ENCODE peak calls at places on chromosomes 12 and 14, in five cellular contexts. I is HCT116, K is K562, Y is H1, U is GM12878. W is an unnamed sample.

GRCh38 chr12:113877608-113878007 is 88.5 kb downstream of the RBM19 start:
- DNase-seq in I (no peak), K (no peak), Y (no peak), U (no peak), W (no peak)

GRCh38 chr14:21860172-21860571 is 186.6 kb upstream of the OR4E1 start:
- DNase-seq in I (peak; percentile 22), K (peak; percentile 37), Y (peak; percentile 67), U (no peak), W (peak; percentile 30)

GRCh38 chr12:107134558-107134957 is 41.2 kb upstream of the CRY1 start:
- DNase-seq in I (peak; percentile 75), K (peak; percentile 58), Y (peak; percentile 63), U (no peak), W (peak; percentile 73)

GRCh38 chr14:58288106-58288792 is 10.1 kb upstream of the ARID4A start:
- DNase-seq in I (no peak), K (no peak), Y (no peak), U (no peak), W (no peak)

GRCh38 chr14:93936245-93936644 is 9.1 kb downstream of the FAM181A start:
- DNase-seq in I (no peak), K (peak; percentile 18), Y (no peak), U (no peak), W (no peak)

GRCh38 chr12:55728185-55728931 is 451 bp downstream of the CD63 start:
- DNase-seq in I (no peak), K (peak; percentile 65), Y (no peak), U (no peak), W (no peak)

GRCh38 chr12:91778938-91779400 is 366.7 kb downstream of the BTG1 start:
- DNase-seq in I (peak; percentile 98), K (peak; percentile 77), Y (no peak), U (peak; percentile 93), W (peak; percentile 29)

GRCh38 chr12:3493225-3494049 is 2.4 kb downstream of the PRMT8 start:
- DNase-seq in I (no peak), K (no peak), Y (no peak), U (no peak), W (no peak)

GRCh38 chr12:6044082-6044481 is 80.4 kb downstream of the VWF start:
- DNase-seq in I (no peak), K (no peak), Y (no peak), U (no peak), W (no peak)

GRCh38 chr14:67759916-67760315 is 56.5 kb downstream of the ZFYVE26 start:
- DNase-seq in I (no peak), K (no peak), Y (no peak), U (no peak), W (no peak)

GRCh38 chr12:93438266-93439050 is 3.3 kb downstream of the UBE2N start:
- DNase-seq in I (no peak), K (no peak), Y (no peak), U (no peak), W (no peak)

GRCh38 chr12:5248230-5248629 is 183.7 kb upstream of the NTF3 start:
- DNase-seq in I (no peak), K (no peak), Y (no peak), U (no peak), W (no peak)

GRCh38 chr12:91111366-91112321 is at the start of gene LUM:
- DNase-seq in I (no peak), K (no peak), Y (no peak), U (no peak), W (no peak)

GRCh38 chr14:50820786-50821185 is 10.2 kb downstream of the NIN start:
- DNase-seq in I (no peak), K (no peak), Y (no peak), U (no peak), W (no peak)

GRCh38 chr14:72142328-72142727 is 210.1 kb downstream of the RGS6 start:
- DNase-seq in I (no peak), K (no peak), Y (no peak), U (no peak), W (no peak)

GRCh38 chr12:52650520-52651081 is 1.4 kb downstream of the KRT2 start:
- DNase-seq in I (no peak), K (no peak), Y (no peak), U (no peak), W (no peak)

GRCh38 chr14:88611878-88612277 is 49.0 kb downstream of the ZC3H14 start:
- DNase-seq in I (no peak), K (no peak), Y (no peak), U (no peak), W (no peak)

GRCh38 chr14:74949859-74950572 is 5.4 kb downstream of the PGF start:
- DNase-seq in I (no peak), K (peak; percentile 37), Y (no peak), U (no peak), W (no peak)

GRCh38 chr12:90974286-90974685 is 19.3 kb upstream of the CCER1 start:
- DNase-seq in I (no peak), K (no peak), Y (no peak), U (no peak), W (no peak)

GRCh38 chr12:66107451-66107915 is 23.1 kb downstream of the LLPH start:
- DNase-seq in I (peak; percentile 93), K (peak; percentile 86), Y (peak; percentile 70), U (peak; percentile 56), W (peak; percentile 93)

GRCh38 chr12:15157200-15157599 is 64.0 kb downstream of the RERG start:
- DNase-seq in I (no peak), K (no peak), Y (no peak), U (no peak), W (no peak)

GRCh38 chr14:27427796-27428195 is 830.0 kb upstream of the NOVA1 start:
- DNase-seq in I (no peak), K (peak; percentile 2), Y (no peak), U (no peak), W (no peak)

GRCh38 chr14:93525691-93526451 is 95.1 kb downstream of the UNC79 start:
- DNase-seq in I (no peak), K (no peak), Y (no peak), U (no peak), W (no peak)

GRCh38 chr14:58243790-58244555 is 670 bp upstream of the PSMA3 start:
- DNase-seq in I (peak; percentile 26), K (peak; percentile 56), Y (no peak), U (no peak), W (peak; percentile 54)

GRCh38 chr12:69284131-69284530 is 44.8 kb downstream of the CPSF6 start:
- DNase-seq in I (peak; percentile 52), K (peak; percentile 92), Y (peak; percentile 71), U (no peak), W (peak; percentile 70)

GRCh38 chr12:123085730-123086487 is 65.0 kb downstream of the PITPNM2 start:
- DNase-seq in I (peak; percentile 83), K (no peak), Y (no peak), U (no peak), W (peak; percentile 68)

GRCh38 chr12:109134186-109134917 is 18.0 kb downstream of the ACACB start:
- DNase-seq in I (peak; percentile 27), K (peak; percentile 45), Y (peak; percentile 74), U (no peak), W (no peak)

GRCh38 chr12:14828896-14829295 is 14.4 kb downstream of the ART4 start:
- DNase-seq in I (no peak), K (no peak), Y (no peak), U (peak; percentile 12), W (no peak)

DNA sequence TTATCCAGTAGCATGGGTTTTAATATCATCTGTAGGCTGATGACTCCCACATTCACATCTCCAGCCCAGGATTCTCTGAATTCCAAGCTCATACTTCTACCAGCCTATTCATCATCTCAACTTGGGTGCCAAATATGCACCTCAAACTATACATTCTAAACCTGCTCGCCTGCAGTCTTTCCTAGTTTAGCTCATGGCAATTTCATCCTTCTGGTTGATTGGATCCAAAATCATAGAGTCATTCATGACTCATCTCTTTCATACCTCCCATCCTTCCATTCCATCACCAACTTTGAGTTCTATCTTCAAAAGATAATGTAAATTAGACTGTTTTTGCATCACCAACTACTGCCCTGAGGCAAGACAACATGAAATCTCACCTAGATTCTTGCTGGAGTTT is 99.7 kb upstream of the EGLN3 start:
- DNase-seq in I (no peak), K (no peak), Y (no peak), U (no peak), W (no peak)
- TF ChIP-seq ATF3 in I (no peak), K (no peak), Y (no peak), U (no peak), W (no peak)

DNA sequence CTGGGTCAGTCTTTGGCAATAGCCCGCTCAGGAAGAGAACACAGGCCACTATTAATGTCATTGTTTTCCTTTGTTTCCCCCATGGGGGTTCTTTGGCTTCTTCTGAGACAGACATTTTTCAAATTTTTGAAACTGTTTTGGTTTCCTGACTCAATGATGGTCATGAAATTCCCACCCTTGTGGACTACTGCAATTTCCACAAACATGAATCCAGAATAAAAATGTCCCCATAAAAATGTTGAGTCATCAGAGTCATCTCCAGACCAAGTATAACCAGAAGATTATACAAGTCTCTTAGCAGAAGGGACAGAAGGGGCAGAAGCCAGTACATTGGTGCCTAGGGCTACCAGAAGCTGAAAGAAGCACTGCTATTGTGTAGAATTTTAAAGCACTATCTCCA is 29.1 kb downstream of the SLCO1A2 start:
- DNase-seq in I (no peak), K (no peak), Y (no peak), U (no peak), W (no peak)
- TF ChIP-seq SIN3A in I (no peak), K (no peak), Y (no peak), U (no peak), W (no peak)

DNA sequence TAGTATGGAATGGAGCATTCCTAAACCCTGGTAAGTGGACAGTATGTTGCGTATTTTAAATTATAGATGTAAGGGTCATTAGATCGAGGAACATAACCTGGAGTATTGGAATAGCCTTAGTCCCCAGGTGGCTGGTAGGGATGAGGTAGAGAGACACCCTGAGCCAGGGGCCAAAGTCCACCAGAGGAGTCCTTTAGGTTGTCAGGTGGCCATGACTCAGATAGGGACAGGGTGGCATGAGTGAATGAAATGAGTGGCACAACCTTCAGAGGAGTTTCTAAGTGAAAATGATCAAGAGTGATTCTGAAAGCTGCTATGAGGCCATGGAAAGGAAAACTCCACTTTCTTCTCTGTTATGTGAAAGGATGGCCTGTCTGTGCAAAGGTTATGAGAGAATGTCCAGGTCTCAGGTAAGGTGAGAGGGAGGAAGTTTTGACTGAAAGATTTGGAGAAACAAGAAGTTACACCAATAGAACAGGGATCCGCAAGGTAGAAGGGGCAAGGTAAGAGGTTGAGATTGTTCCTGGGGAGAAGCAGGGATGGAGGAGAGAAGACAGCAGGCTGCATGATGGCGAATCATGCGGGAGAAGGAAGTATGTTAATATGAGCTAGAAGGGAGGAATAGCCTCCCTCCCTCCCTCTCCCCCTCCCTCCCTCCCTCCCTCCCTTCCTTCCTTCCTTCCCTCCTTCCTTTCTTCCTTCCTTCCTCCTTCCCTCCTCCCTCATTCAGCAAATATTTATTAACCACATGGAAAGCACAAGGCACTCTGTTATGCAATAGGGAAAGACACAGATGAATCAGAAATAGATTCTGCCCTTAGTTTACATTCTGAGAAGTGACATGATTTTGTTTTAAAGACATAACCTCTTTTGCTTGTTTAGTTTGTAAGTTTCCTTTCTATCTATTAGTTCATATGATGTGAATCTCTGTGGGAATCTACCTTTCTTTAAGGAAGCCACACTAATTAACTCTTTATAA is 14.0 kb upstream of the RIPK3 start:
- DNase-seq in I (no peak), K (no peak), Y (no peak), U (no peak), W (peak; percentile 72)
- TF ChIP-seq ATF3 in I (no peak), K (no peak), Y (no peak), U (no peak), W (no peak)

GRCh38 chr14:24458736-24459135 is 16.2 kb upstream of the SDR39U1 start:
- DNase-seq in I (no peak), K (no peak), Y (no peak), U (no peak), W (no peak)

GRCh38 chr14:24461336-24461735 is 18.8 kb upstream of the SDR39U1 start:
- DNase-seq in I (no peak), K (no peak), Y (no peak), U (no peak), W (no peak)

GRCh38 chr14:24459331-24459730 is 16.8 kb upstream of the SDR39U1 start:
- DNase-seq in I (no peak), K (no peak), Y (no peak), U (no peak), W (no peak)

GRCh38 chr14:24456980-24457379 is 14.4 kb upstream of the SDR39U1 start:
- DNase-seq in I (no peak), K (no peak), Y (no peak), U (no peak), W (no peak)
- TF ChIP-seq SIN3A in I (no peak), K (no peak), Y (no peak), U (no peak), W (no peak)